ENCODE peak calls at places on chromosomes 1 and 21, in eight cellular contexts. Z is mammary epithelial cell, I is heart left ventricle, A is Peyer's patch, H is A549, X is astrocyte, K is adrenal gland, P is esophagus squamous epithelium. W is an unnamed sample.

GRCh38 chr1:53495608-53496345 is 36.6 kb downstream of the DMRTB1 start:
- DNase-seq in Z (no peak), K (no peak), I (no peak), A (no peak), X (peak), P (no peak), H (no peak), W (no peak)

GRCh38 chr1:5903031-5903430 is 89.2 kb downstream of the NPHP4 start:
- DNase-seq in A (no peak), P (no peak), H (no peak), X (no peak), Z (no peak), I (no peak), K (no peak), W (no peak)

GRCh38 chr1:203913045-203913444 is 51.6 kb downstream of the SNRPE start:
- DNase-seq in P (no peak), X (peak), I (no peak), K (no peak), A (no peak), Z (no peak), H (no peak), W (no peak)

GRCh38 chr1:155504207-155504606 is 58.4 kb downstream of the ASH1L start:
- DNase-seq in A (no peak), I (no peak), Z (peak), K (no peak), H (peak), P (no peak), X (no peak), W (no peak)

GRCh38 chr1:30819244-30819571 is 61.6 kb upstream of the LAPTM5 start:
- DNase-seq in Z (no peak), I (no peak), A (no peak), P (no peak), H (no peak), K (no peak), X (no peak), W (no peak)

GRCh38 chr1:6180215-6180577 is at the start of gene CHD5:
- DNase-seq in I (no peak), Z (no peak), X (no peak), H (no peak), K (no peak), A (no peak), P (no peak), W (no peak)

GRCh38 chr1:67766117-67766978 is 66.9 kb downstream of the GNG12 start:
- DNase-seq in K (peak), H (no peak), I (peak), Z (peak), X (peak), P (no peak), A (no peak), W (no peak)

GRCh38 chr21:23968722-23969647 is 1638.3 kb downstream of the MRPL39 start:
- DNase-seq in H (no peak), X (no peak), Z (no peak), P (no peak), A (peak), I (no peak), K (peak), W (no peak)

DNA sequence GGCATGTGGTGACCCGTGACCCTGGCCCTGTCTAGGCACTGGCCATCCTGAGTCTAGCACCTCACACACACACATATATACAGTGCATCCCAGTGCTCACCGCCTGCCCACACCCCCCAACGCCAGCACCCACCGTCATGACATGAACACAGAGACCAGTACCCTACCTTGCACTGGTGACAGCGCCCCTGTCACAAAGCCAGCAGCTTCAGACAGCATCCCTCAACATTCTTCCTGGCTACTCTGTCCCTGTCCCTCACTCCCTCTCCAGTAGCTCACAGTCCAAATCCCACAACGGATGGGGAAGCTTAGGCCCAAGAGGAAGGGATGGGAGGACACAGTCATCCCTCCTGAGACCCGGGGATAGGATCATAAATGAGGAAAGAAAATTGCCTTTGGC is 27.1 kb downstream of the AHDC1 start:
- DNase-seq in P (no peak), X (no peak), K (no peak), I (peak), H (no peak), A (no peak), Z (no peak), W (no peak)
- H3K27ac ChIP-seq in P (peak), X (no peak), K (peak), I (peak), H (peak), A (no peak), Z (no peak), W (peak)

GRCh38 chr1:199914546-199914945 is 113.0 kb upstream of the NR5A2 start:
- DNase-seq in H (no peak), Z (no peak), I (no peak), X (no peak), P (no peak), K (no peak), A (no peak), W (no peak)
- H3K4me3 ChIP-seq in H (no peak), Z (no peak), I (no peak), X (no peak), P (no peak), K (no peak), A (no peak), W (no peak)

DNA sequence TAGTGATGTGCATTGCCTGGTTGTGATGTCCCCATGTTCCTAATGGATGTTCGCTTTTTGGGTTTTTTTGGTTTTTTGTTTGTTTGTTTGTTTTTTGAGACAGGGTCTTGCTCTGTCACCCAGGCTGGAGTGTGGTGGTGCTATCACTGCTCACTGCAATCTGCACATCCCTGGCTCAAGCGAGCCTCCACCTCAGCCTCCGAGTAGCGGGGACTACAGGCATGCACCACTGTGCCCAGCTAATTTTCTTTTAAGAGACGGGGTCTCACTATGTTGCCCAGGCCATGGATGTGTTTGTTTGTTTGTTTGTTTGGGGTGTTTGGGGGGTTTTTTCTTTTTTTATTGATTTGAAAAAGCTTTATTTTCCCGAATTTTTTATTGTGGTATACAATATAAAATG is 2.1 kb downstream of the COL6A2 start:
- DNase-seq in A (no peak), I (no peak), Z (no peak), H (no peak), X (no peak), P (no peak), K (no peak), W (peak)
- TF ChIP-seq CTCF in A (no peak), I (no peak), Z (no peak), H (no peak), X (no peak), P (no peak), K (no peak), W (no peak)

GRCh38 chr1:109624215-109625010 is 4.8 kb downstream of the AMPD2 start:
- DNase-seq in I (no peak), H (no peak), X (no peak), P (no peak), K (peak), A (peak), Z (no peak), W (no peak)
- H3K27ac ChIP-seq in I (no peak), H (peak), X (no peak), P (peak), K (peak), A (no peak), Z (no peak), W (no peak)

GRCh38 chr1:110208916-110209650 is 1.0 kb upstream of the KCNC4 start:
- DNase-seq in X (no peak), H (no peak), A (no peak), P (no peak), Z (no peak), K (no peak), I (no peak), W (no peak)
- H3K4me3 ChIP-seq in X (peak), H (peak), A (peak), P (peak), Z (no peak), K (no peak), I (peak), W (peak)

DNA sequence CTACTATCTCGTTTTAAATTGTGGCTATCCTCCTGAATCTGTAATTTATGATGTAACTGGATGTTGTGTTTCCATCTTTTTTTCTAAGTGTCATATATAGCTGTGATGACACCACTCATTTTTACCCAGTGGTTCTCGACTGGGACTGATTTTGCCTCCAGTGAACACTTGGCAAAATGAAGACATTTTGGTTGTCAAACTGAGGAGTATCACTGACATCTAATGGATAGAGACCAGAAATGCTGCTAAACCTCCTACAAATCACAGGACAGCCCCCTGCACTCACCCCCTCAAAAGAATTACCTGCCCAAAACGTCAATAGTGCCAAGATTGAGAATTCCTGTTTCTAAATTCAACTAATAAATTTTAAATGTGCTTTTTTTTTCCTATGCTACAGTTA is 1.9 kb downstream of the TRMT13 start:
- DNase-seq in H (no peak), I (no peak), P (no peak), Z (no peak), X (no peak), A (no peak), K (no peak), W (no peak)
- TF ChIP-seq CTCF in H (no peak), I (no peak), P (no peak), Z (no peak), X (no peak), A (no peak), K (no peak), W (no peak)

DNA sequence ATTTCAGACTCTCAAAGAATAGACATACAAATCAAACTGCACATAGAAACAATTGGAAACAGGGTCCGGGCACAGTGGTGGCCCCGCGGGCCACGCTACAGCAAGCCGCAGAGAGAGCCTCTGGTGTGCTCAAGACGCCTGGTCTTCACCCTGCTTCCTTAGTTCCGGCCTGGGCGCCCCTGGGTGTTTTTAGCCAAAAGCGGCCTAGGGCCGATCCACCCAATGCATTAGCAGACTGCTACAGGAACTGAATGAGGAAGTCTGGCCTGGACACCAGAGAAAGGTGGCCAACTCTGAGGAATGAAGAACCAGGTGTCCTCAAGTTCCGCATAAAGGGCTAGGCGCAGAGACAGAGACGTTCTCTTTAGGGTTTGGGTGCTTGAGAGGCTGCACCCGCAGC is 1.7 kb downstream of the PRRX1 start:
- DNase-seq in A (no peak), P (no peak), I (no peak), X (no peak), K (no peak), Z (no peak), H (no peak), W (no peak)
- H3K27ac ChIP-seq in A (no peak), P (no peak), I (no peak), X (peak), K (no peak), Z (no peak), H (no peak), W (no peak)

GRCh38 chr21:43779660-43780059 is 3.6 kb upstream of the CSTB start:
- DNase-seq in K (no peak), H (no peak), A (no peak), X (no peak), I (no peak), Z (no peak), P (no peak), W (no peak)

GRCh38 chr21:43778469-43779335 is 2.6 kb upstream of the CSTB start:
- DNase-seq in I (no peak), A (no peak), P (no peak), K (no peak), X (no peak), H (no peak), Z (peak), W (no peak)

GRCh38 chr21:43775190-43775589 is 918 bp downstream of the CSTB start:
- DNase-seq in K (no peak), I (no peak), A (no peak), H (no peak), X (no peak), P (no peak), Z (no peak), W (no peak)

GRCh38 chr21:43775795-43776430 is at the start of gene CSTB:
- DNase-seq in K (peak), X (peak), I (peak), P (no peak), A (peak), Z (peak), H (peak), W (peak)

GRCh38 chr21:43777953-43778352 is 1.8 kb upstream of the CSTB start:
- DNase-seq in P (no peak), Z (no peak), A (no peak), X (no peak), I (no peak), H (no peak), K (no peak), W (no peak)
- H3K4me3 ChIP-seq in P (no peak), Z (no peak), A (no peak), X (no peak), I (no peak), H (no peak), K (no peak), W (no peak)

GRCh38 chr1:174696026-174696821 is 248.5 kb downstream of the GPR52 start:
- DNase-seq in I (no peak), Z (no peak), X (no peak), A (no peak), K (no peak), P (no peak), H (no peak), W (no peak)

GRCh38 chr1:174689524-174689923 is 241.8 kb downstream of the GPR52 start:
- DNase-seq in A (no peak), I (no peak), H (no peak), X (no peak), P (no peak), K (no peak), Z (no peak), W (no peak)

GRCh38 chr1:174690266-174690665 is 242.5 kb downstream of the GPR52 start:
- DNase-seq in A (no peak), H (no peak), X (no peak), Z (no peak), P (no peak), K (no peak), I (no peak), W (no peak)

GRCh38 chr1:174693085-174693484 is 245.3 kb downstream of the GPR52 start:
- DNase-seq in X (no peak), I (no peak), H (no peak), A (no peak), K (no peak), Z (no peak), P (no peak), W (no peak)

DNA sequence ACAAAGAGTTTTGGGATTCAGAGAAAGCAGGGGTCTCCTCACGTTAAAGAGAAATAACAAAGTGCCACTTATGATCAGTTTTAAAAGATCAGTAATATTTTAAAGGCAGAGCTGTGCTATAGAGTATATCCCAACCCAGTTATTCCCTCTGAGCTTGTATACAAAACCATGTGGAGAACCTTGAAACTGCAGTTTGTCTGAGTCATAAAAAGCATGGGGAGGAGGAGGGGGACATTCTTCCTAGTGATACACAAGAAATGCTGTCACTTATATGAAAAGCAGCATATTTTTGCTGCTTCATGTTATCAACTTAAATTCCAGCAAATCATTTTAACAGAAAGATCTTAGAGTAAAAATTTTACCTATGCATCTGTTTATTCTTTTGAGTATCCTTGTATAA is 244.5 kb downstream of the GPR52 start:
- DNase-seq in P (no peak), K (no peak), X (peak), A (no peak), Z (peak), I (no peak), H (no peak), W (no peak)
- TF ChIP-seq CTCF in P (no peak), K (peak), X (no peak), A (no peak), Z (peak), I (no peak), H (no peak), W (no peak)

GRCh38 chr1:10507111-10507879 is 32.5 kb downstream of the PEX14 start:
- DNase-seq in I (peak), P (no peak), H (peak), K (peak), X (peak), Z (peak), A (peak), W (no peak)

GRCh38 chr1:10498231-10498630 is 23.5 kb downstream of the PEX14 start:
- DNase-seq in Z (no peak), I (no peak), A (no peak), P (no peak), K (no peak), H (no peak), X (no peak), W (no peak)

GRCh38 chr1:10504259-10504658 is 29.5 kb downstream of the PEX14 start:
- DNase-seq in K (no peak), H (no peak), Z (no peak), A (no peak), I (no peak), X (no peak), P (no peak), W (no peak)

GRCh38 chr1:10506677-10507047 is 31.9 kb downstream of the PEX14 start:
- DNase-seq in Z (no peak), A (no peak), K (no peak), H (no peak), X (no peak), I (no peak), P (no peak), W (no peak)

DNA sequence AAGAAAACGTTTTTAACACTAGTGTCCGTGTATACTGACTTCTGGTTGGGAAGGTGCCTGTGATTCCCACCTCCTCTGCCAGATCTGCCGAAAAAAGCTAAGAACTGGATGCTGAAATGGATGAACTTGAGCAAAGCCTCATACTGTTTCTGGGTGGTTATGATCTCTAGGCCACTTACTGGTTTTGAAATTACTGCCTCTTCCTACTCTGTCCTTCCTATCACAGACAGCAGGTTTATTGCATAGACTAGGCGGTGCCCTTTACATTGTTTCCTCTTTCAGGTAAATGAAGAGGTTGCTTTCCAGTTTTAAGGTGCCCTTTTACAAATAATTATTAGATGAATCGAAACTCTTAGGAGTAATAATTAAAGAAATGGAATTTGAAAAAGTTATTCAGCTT is 27.5 kb downstream of the PEX14 start:
- DNase-seq in Z (no peak), K (no peak), P (no peak), A (no peak), X (no peak), H (no peak), I (no peak), W (no peak)
- H3K27ac ChIP-seq in Z (no peak), K (no peak), P (no peak), A (no peak), X (no peak), H (no peak), I (no peak), W (no peak)

W was measured in upper lobe of right lung.